ENCODE peak calls at places on chromosomes 1 and 21, in six cellular contexts. D is neural progenitor cell; T is CD8-positive, alpha-beta memory T cell; N is K562; A is CD8-positive, alpha-beta T cell; E is adrenal gland. K is an unnamed sample. For H3K27me3 and H3K4me1, the result is how much of the 10 kb centered on the place peaks cover.

GRCh38 chr1:20682571-20683236 is 21.5 kb upstream of the DDOST start:
- DNase-seq in N (no peak), E (no peak), D (no peak), A (no peak), T (no peak), K (no peak)

GRCh38 chr1:71228236-71228635 is 147.4 kb upstream of the ZRANB2 start:
- DNase-seq in N (no peak), D (no peak), A (no peak), E (no peak), T (no peak), K (no peak)

GRCh38 chr1:13801232-13801631 is 101.2 kb downstream of the PRDM2 start:
- DNase-seq in T (no peak), D (no peak), A (no peak), E (no peak), N (no peak), K (no peak)

GRCh38 chr1:150545486-150546032 is 3.6 kb upstream of the ADAMTSL4 start:
- DNase-seq in D (no peak), E (no peak), N (peak), A (no peak), T (no peak), K (no peak)

GRCh38 chr1:235937123-235937522 is 70.4 kb upstream of the LYST start:
- DNase-seq in D (no peak), E (no peak), T (no peak), N (no peak), A (no peak), K (no peak)

GRCh38 chr1:85611856-85612255 is 31.3 kb downstream of the CCN1 start:
- DNase-seq in D (peak), E (peak), T (no peak), A (no peak), N (no peak), K (no peak)

GRCh38 chr1:37945743-37946702 is 830 bp downstream of the INPP5B start:
- DNase-seq in N (peak), A (no peak), D (no peak), E (peak), T (no peak), K (peak)

GRCh38 chr1:43783671-43784205 is 76.4 kb downstream of the ST3GAL3 start:
- DNase-seq in T (no peak), E (no peak), A (no peak), N (no peak), D (no peak), K (no peak)

GRCh38 chr1:99850458-99850974 is 355 bp downstream of the AGL start:
- DNase-seq in T (no peak), N (no peak), E (peak), D (no peak), A (no peak), K (no peak)

GRCh38 chr1:180486092-180486491 is 16.3 kb downstream of the ACBD6 start:
- DNase-seq in D (peak), E (no peak), A (no peak), N (no peak), T (no peak), K (no peak)

GRCh38 chr1:165666152-165666551 is 32.2 kb downstream of the ALDH9A1 start:
- DNase-seq in T (no peak), A (no peak), D (no peak), E (no peak), N (no peak), K (no peak)

GRCh38 chr1:225509770-225510169 is 81.9 kb upstream of the LBR start:
- DNase-seq in T (no peak), E (no peak), A (no peak), D (no peak), N (no peak), K (no peak)

GRCh38 chr1:223670458-223671159 is 5.1 kb upstream of the CAPN8 start:
- DNase-seq in D (peak), E (no peak), T (no peak), N (peak), A (no peak), K (peak)

GRCh38 chr1:240732390-240732789 is 120.4 kb upstream of the GREM2 start:
- DNase-seq in D (peak), N (peak), T (no peak), A (no peak), E (no peak), K (peak)

GRCh38 chr1:38891753-38892152 is 10.4 kb upstream of the GJA9 start:
- DNase-seq in N (peak), E (no peak), D (peak), A (no peak), T (no peak), K (no peak)

GRCh38 chr1:226223157-226223785 is at the start of gene MIXL1:
- DNase-seq in N (no peak), A (no peak), E (no peak), T (no peak), D (peak), K (no peak)

GRCh38 chr1:1374068-1374860 is 743 bp downstream of the AURKAIP1 start:
- DNase-seq in E (no peak), A (no peak), N (peak), D (no peak), T (no peak), K (no peak)

GRCh38 chr1:230148768-230149469 is 81.9 kb downstream of the GALNT2 start:
- DNase-seq in D (no peak), E (no peak), T (no peak), A (no peak), N (no peak), K (no peak)

GRCh38 chr1:63651110-63651776 is 58.0 kb downstream of the PGM1 start:
- DNase-seq in D (no peak), E (no peak), A (peak), T (no peak), N (no peak), K (no peak)

GRCh38 chr1:226438007-226438406 is 30.1 kb upstream of the PARP1 start:
- DNase-seq in E (no peak), N (peak), A (no peak), T (no peak), D (no peak), K (no peak)

GRCh38 chr1:32817815-32818786 is 648 bp downstream of the S100PBP start:
- DNase-seq in E (peak), T (peak), N (peak), A (no peak), D (peak), K (peak)

GRCh38 chr21:35225573-35225972 is 176.5 kb upstream of the RUNX1 start:
- DNase-seq in A (no peak), E (no peak), T (no peak), D (no peak), N (no peak), K (no peak)

GRCh38 chr1:109393602-109394233 is 4.0 kb downstream of the SORT1 start:
- DNase-seq in N (no peak), T (no peak), D (no peak), A (no peak), E (no peak), K (no peak)

GRCh38 chr1:24293392-24294227 is 25.5 kb upstream of the GRHL3 start:
- DNase-seq in N (no peak), T (no peak), E (no peak), A (no peak), D (no peak), K (no peak)

GRCh38 chr1:222243902-222244301 is 304.0 kb downstream of the HHIPL2 start:
- DNase-seq in D (no peak), T (no peak), N (no peak), A (no peak), E (no peak), K (no peak)

GRCh38 chr1:37726746-37727145 is 34.4 kb downstream of the CDCA8 start:
- DNase-seq in N (no peak), E (no peak), A (no peak), D (peak), T (no peak), K (no peak)

GRCh38 chr1:90712931-90713618 is 4.0 kb downstream of the BARHL2 start:
- DNase-seq in N (no peak), T (no peak), E (no peak), D (no peak), A (no peak), K (no peak)
- H3K27me3 ChIP-seq in N (half or more), T (half or more), E (half or more), D (half or more), A (half or more), K (under half)

DNA sequence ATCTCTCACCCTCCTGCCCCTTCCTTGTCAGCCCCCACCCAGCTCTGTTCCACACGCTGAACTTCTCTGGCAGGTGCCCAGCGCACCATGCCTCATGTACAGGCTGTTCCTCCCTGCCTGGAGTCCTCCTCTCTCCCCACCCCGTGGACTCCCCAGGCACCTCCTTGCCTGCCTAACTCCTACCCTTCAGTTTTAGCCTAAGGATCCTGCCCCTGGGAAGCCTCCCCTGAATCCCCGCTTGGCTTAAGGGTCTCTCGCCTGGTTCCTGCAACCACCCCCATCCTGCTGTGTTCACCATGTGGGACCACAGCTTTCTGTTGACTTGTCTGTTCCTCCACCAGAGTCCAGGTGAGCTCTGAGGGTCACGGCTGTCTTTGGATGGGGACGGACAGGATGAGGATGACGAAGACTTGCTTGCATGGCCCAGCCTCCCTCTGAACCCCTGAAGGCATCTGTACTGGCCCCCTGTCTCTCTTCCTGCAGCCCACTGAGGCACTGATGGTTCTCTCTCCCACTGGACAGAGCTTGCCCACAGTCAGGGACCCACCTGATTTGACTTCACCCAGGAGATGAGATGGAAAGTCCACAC is 153.2 kb upstream of the C1orf174 start:
- DNase-seq in N (no peak), D (no peak), A (no peak), E (no peak), T (no peak), K (no peak)
- H3K4me1 ChIP-seq in N (under half), D (under half), A (under half), E (under half), T (under half), K (under half)

DNA sequence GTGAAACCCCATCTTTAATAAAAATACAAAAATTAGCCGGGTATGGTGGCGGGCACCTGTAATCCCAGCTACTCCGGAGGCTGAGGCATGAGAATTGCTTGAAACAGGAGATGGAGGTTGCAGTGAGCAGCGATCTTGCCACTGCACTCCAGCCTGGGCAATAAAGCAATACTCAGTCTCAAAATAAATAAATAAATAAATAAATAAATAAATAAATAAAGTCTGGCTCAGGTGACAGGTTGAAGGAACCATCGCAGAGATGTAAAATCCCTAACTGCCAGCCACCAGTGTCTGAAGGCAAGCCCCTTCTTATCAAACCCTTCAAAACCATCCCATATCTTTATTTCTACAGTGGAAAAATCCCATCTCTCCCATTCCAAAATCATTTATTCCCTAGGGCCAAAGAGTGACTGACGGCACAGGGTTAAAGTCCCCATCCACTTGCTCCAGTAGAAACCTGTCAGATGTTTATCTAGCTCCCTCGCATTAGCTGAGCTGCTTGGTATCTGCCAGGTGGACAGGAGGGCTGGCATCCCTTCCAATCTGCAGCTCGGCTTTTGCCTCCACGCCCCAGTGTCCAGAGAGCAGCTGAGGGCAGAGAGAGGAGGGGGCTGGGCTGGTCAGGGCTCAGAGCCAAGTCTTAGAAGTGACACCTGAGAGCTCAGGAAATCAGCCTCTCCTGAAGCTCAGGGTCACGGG is 5.0 kb downstream of the CSRP1 start:
- DNase-seq in E (no peak), T (no peak), D (no peak), N (no peak), A (no peak), K (no peak)
- H3K4me3 ChIP-seq in E (no peak), T (no peak), D (no peak), N (no peak), A (no peak), K (no peak)

GRCh38 chr1:89602871-89603404 is 30.0 kb upstream of the LRRC8C start:
- DNase-seq in D (no peak), N (no peak), E (no peak), A (no peak), T (no peak), K (no peak)
- H3K27me3 ChIP-seq in D (under half), N (under half), E (under half), A (under half), T (under half), K (under half)

GRCh38 chr1:67721112-67721511 is 36.1 kb downstream of the GADD45A start:
- DNase-seq in D (no peak), N (no peak), E (no peak), T (no peak), A (no peak), K (no peak)
- H3K4me1 ChIP-seq in D (under half), N (under half), E (under half), T (under half), A (under half), K (under half)

GRCh38 chr1:202812176-202813026 is 1.6 kb downstream of the PCAT6 start:
- DNase-seq in N (no peak), D (peak), T (no peak), E (no peak), A (no peak), K (no peak)
- H3K4me3 ChIP-seq in N (no peak), D (peak), T (peak), E (no peak), A (no peak), K (no peak)

GRCh38 chr1:7690076-7690475 is 81.0 kb upstream of the VAMP3 start:
- DNase-seq in N (no peak), D (no peak), T (no peak), E (no peak), A (no peak), K (no peak)
- H3K27me3 ChIP-seq in N (half or more), D (under half), T (under half), E (under half), A (under half), K (under half)

GRCh38 chr1:3152143-3152542 is 83.1 kb downstream of the PRDM16 start:
- DNase-seq in T (no peak), E (no peak), N (no peak), D (no peak), A (no peak), K (no peak)
- H3K4me1 ChIP-seq in T (under half), E (under half), N (under half), D (under half), A (under half), K (under half)

GRCh38 chr21:36747114-36747814 is 48.3 kb downstream of the SIM2 start:
- DNase-seq in D (no peak), T (no peak), A (no peak), E (no peak), N (peak), K (no peak)
- H3K4me3 ChIP-seq in D (peak), T (no peak), A (no peak), E (peak), N (peak), K (peak)